ENCODE peak calls at places on chromosomes 11 and 22, in four cellular contexts. T is K562, Q is SK-N-SH, A is HCT116. I is an unnamed sample.
A peak's percentile ranks its signal among the peaks of the same experiment; 100 is the strongest.

GRCh38 chr11:68584097-68584496 is 100.2 kb upstream of the GAL start:
- DNase-seq in T (peak; percentile 70), Q (peak; percentile 55), A (no peak), I (no peak)

GRCh38 chr11:67337257-67337656 is 16.1 kb downstream of the POLD4 start:
- DNase-seq in T (no peak), Q (no peak), A (no peak), I (no peak)

GRCh38 chr22:17086750-17087149 is 1.9 kb downstream of the IL17RA start:
- DNase-seq in T (no peak), Q (no peak), A (no peak), I (no peak)

GRCh38 chr11:69486773-69487266 is 5.4 kb downstream of the LINC01488 start:
- DNase-seq in T (no peak), Q (no peak), A (no peak), I (no peak)

GRCh38 chr11:117915219-117915618 is 14.0 kb downstream of the TMPRSS13 start:
- DNase-seq in T (no peak), Q (no peak), A (no peak), I (no peak)

GRCh38 chr22:17411213-17411612 is 42.0 kb downstream of the CECR2 start:
- DNase-seq in T (no peak), Q (no peak), A (no peak), I (no peak)

GRCh38 chr11:112734207-112734606 is 227.0 kb upstream of the NCAM1 start:
- DNase-seq in T (peak; percentile 11), Q (no peak), A (no peak), I (peak; percentile 39)

GRCh38 chr11:46555269-46556054 is 38.4 kb downstream of the AMBRA1 start:
- DNase-seq in T (no peak), Q (no peak), A (no peak), I (no peak)

GRCh38 chr11:67119577-67120391 is 721 bp downstream of the KDM2A start:
- DNase-seq in T (no peak), Q (peak; percentile 79), A (no peak), I (no peak)

GRCh38 chr11:29260939-29261705 is 755.7 kb downstream of the KCNA4 start:
- DNase-seq in T (no peak), Q (no peak), A (peak; percentile 76), I (no peak)

GRCh38 chr22:49396817-49397216 is 430.9 kb downstream of the BRD1 start:
- DNase-seq in T (no peak), Q (no peak), A (no peak), I (no peak)

GRCh38 chr11:115701284-115701875 is 197.2 kb upstream of the CADM1 start:
- DNase-seq in T (no peak), Q (no peak), A (no peak), I (no peak)

GRCh38 chr11:970319-970871 is 44.7 kb downstream of the AP2A2 start:
- DNase-seq in T (no peak), Q (no peak), A (no peak), I (no peak)

GRCh38 chr22:44880588-44881245 is 128.3 kb downstream of the ARHGAP8 start:
- DNase-seq in T (no peak), Q (no peak), A (no peak), I (no peak)

GRCh38 chr11:122093731-122094130 is 22.3 kb downstream of the BLID start:
- DNase-seq in T (no peak), Q (no peak), A (no peak), I (no peak)

GRCh38 chr11:34809191-34810106 is 106.7 kb downstream of the APIP start:
- DNase-seq in T (peak; percentile 55), Q (no peak), A (no peak), I (no peak)

GRCh38 chr22:48642550-48642949 is 1185.1 kb downstream of the BRD1 start:
- DNase-seq in T (no peak), Q (no peak), A (no peak), I (no peak)

GRCh38 chr11:44879432-44879831 is 71.3 kb downstream of the TP53I11 start:
- DNase-seq in T (no peak), Q (no peak), A (no peak), I (no peak)

GRCh38 chr11:12402027-12402426 is 24.7 kb downstream of the PARVA start:
- DNase-seq in T (no peak), Q (no peak), A (no peak), I (no peak)

GRCh38 chr22:44667829-44668189 is 34.2 kb upstream of the PRR5 start:
- DNase-seq in T (no peak), Q (no peak), A (no peak), I (no peak)

GRCh38 chr11:19232910-19233503 is 7.7 kb downstream of the E2F8 start:
- DNase-seq in T (no peak), Q (no peak), A (peak; percentile 71), I (no peak)

GRCh38 chr11:125063429-125064043 is 431 bp downstream of the SLC37A2 start:
- DNase-seq in T (no peak), Q (no peak), A (no peak), I (no peak)

GRCh38 chr11:66488957-66489356 is 8.7 kb downstream of the DPP3 start:
- DNase-seq in T (no peak), Q (no peak), A (no peak), I (no peak)

GRCh38 chr22:42001127-42001526 is 2.5 kb downstream of the WBP2NL start:
- DNase-seq in T (no peak), Q (no peak), A (no peak), I (no peak)

GRCh38 chr22:43635101-43635500 is 177.0 kb downstream of the EFCAB6 start:
- DNase-seq in T (no peak), Q (no peak), A (no peak), I (no peak)

GRCh38 chr11:86355256-86355655 is 19.4 kb upstream of the CCDC81 start:
- DNase-seq in T (no peak), Q (no peak), A (no peak), I (no peak)

GRCh38 chr11:20213790-20214189 is 53.5 kb upstream of the DBX1 start:
- DNase-seq in T (no peak), Q (no peak), A (no peak), I (no peak)

GRCh38 chr22:17807571-17808410 is 33.5 kb upstream of the BID start:
- DNase-seq in T (no peak), Q (no peak), A (no peak), I (no peak)

GRCh38 chr11:46234261-46234660 is 43.2 kb upstream of the CREB3L1 start:
- DNase-seq in T (no peak), Q (no peak), A (no peak), I (no peak)

GRCh38 chr22:34688825-34689224 is 377.1 kb upstream of the ISX start:
- DNase-seq in T (no peak), Q (no peak), A (no peak), I (no peak)

GRCh38 chr11:74493816-74494630 is 499 bp upstream of the LIPT2 start:
- DNase-seq in T (no peak), Q (no peak), A (peak; percentile 22), I (no peak)

GRCh38 chr11:11706022-11706421 is 84.2 kb upstream of the GALNT18 start:
- DNase-seq in T (no peak), Q (no peak), A (peak; percentile 35), I (no peak)

GRCh38 chr11:68841718-68842426 is at the start of gene CPT1A:
- DNase-seq in T (peak; percentile 91), Q (peak; percentile 94), A (no peak), I (peak; percentile 97)

GRCh38 chr11:63889344-63889743 is 27.6 kb downstream of the RCOR2 start:
- DNase-seq in T (no peak), Q (no peak), A (no peak), I (no peak)
- TF ChIP-seq JUND in T (no peak), Q (no peak), A (no peak), I (no peak)

DNA sequence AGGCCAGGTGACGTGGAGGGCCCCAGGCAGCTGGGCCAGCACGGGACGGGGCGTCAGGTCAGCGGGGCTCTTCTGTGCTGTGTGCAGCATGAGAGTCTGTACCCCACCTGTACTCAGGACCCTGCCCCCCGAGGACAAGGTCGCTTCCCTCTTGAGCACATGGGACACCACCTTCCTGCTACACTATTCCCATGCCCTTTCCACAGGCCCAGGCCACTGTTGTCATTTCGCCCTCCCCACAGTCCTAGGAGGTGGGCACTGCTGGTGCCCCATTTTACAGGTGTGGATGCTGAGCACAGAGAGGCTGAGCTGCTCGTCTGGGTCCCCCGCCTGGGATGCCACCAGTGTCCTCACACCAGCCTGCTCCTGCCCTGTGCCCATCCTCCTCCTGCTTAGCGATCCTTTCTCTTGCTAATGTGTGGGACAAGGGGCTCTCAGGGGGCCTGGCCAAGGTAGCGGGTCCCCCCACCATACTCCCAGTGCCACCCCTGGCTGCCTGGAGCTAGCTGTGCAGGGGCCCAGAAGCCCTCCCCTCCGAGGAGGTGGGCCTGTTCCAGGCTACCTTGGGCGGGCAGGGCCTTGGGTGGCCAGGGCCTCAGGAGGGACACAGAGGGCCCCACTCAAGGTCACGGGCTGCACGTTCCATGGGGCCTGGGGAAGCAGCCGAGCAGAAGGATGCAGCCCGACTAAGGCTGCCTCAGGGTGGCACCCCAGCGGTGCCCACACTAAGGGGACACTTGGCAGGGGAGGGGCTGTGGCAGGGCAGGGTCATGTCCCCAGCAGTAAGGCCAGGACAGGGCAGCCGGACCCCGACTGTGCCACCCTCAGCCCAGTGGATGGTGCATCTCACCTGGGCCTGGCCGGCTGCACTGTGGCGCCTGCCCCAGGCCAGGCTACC is 116.7 kb downstream of the KCNQ1 start:
- DNase-seq in T (no peak), Q (no peak), A (no peak), I (no peak)
- TF ChIP-seq JUND in T (no peak), Q (no peak), A (no peak), I (no peak)

GRCh38 chr11:9615031-9615451 is 41.6 kb downstream of the WEE1 start:
- DNase-seq in T (no peak), Q (no peak), A (no peak), I (no peak)
- TF ChIP-seq JUND in T (no peak), Q (no peak), A (no peak), I (no peak)

DNA sequence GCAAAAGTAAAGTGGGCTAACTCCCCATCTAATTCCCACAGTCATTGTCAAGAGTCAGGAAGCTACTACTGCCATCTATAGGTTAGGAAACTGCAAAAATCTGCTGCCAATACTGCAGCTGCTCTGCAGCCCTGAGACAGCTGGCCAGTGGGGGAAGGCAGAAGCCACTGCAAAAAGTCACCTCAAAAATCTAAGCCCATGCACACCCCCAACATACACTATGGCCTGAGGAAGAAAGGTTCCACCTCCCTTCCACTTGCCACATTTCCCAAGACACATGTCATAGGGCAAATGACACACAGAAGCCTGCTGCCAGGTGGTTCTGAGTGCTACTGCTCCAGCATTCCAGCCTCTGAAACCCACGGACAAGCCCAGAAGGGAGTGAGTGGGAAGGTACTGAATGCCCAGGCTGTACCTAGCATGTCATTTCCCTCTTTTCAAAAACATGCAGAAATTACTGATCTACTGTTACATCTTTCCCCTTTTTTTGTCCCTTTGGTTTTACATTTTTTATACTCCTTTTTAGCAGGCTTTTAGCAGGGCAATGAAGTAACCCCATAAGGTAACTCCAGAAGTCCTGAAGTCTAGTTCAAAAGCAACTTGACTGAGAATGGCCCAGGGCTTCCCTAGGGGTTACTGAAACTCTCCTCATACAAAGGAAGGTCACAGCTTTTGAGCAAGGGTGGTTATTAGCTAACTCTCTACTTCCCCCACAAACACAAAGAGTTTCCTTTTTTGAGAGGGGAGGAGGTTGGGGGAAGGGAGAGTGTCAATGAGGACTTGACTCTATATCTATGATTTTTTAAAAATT is 36.8 kb downstream of the DGCR2 start:
- DNase-seq in T (no peak), Q (peak; percentile 69), A (no peak), I (peak; percentile 47)
- TF ChIP-seq JUND in T (no peak), Q (no peak), A (no peak), I (no peak)

I was measured in T47D.